ENCODE peak calls at places on chromosome 6, in nine cellular contexts. One of them, this sample, is unnamed.

GRCh38 chr6:149716181-149716580 is 1.7 kb downstream of the LATS1 start:
- DNase-seq in WERI-Rb-1: no peak
- DNase-seq in astrocyte: no peak
- DNase-seq in HTR-8/SVneo: no peak
- DNase-seq in AG08395: no peak
- DNase-seq in LNCaP clone FGC: no peak
- DNase-seq in NCI-H2081: no peak
- DNase-seq in central memory CD4-positive, alpha-beta T cell: no peak
- DNase-seq in C1 segment of cervical spinal cord: no peak
- DNase-seq in this sample: no peak

GRCh38 chr6:116011520-116011919 is 49.2 kb downstream of the FRK start:
- DNase-seq in WERI-Rb-1: no peak
- DNase-seq in astrocyte: no peak
- DNase-seq in HTR-8/SVneo: no peak
- DNase-seq in AG08395: no peak
- DNase-seq in LNCaP clone FGC: no peak
- DNase-seq in NCI-H2081: peak
- DNase-seq in central memory CD4-positive, alpha-beta T cell: no peak
- DNase-seq in C1 segment of cervical spinal cord: no peak
- DNase-seq in this sample: no peak

GRCh38 chr6:90538651-90539050 is 48.2 kb downstream of the MAP3K7 start:
- DNase-seq in WERI-Rb-1: no peak
- DNase-seq in astrocyte: peak
- DNase-seq in HTR-8/SVneo: no peak
- DNase-seq in AG08395: no peak
- DNase-seq in LNCaP clone FGC: no peak
- DNase-seq in NCI-H2081: no peak
- DNase-seq in central memory CD4-positive, alpha-beta T cell: no peak
- DNase-seq in C1 segment of cervical spinal cord: no peak
- DNase-seq in this sample: no peak

GRCh38 chr6:101398716-101399626 is 5.5 kb downstream of the GRIK2 start:
- DNase-seq in WERI-Rb-1: no peak
- DNase-seq in astrocyte: peak
- DNase-seq in HTR-8/SVneo: no peak
- DNase-seq in AG08395: no peak
- DNase-seq in LNCaP clone FGC: no peak
- DNase-seq in NCI-H2081: no peak
- DNase-seq in central memory CD4-positive, alpha-beta T cell: no peak
- DNase-seq in C1 segment of cervical spinal cord: no peak
- DNase-seq in this sample: no peak

GRCh38 chr6:97524846-97525245 is 241.8 kb upstream of the MMS22L start:
- DNase-seq in WERI-Rb-1: no peak
- DNase-seq in astrocyte: no peak
- DNase-seq in HTR-8/SVneo: no peak
- DNase-seq in AG08395: no peak
- DNase-seq in LNCaP clone FGC: no peak
- DNase-seq in NCI-H2081: peak
- DNase-seq in central memory CD4-positive, alpha-beta T cell: no peak
- DNase-seq in C1 segment of cervical spinal cord: no peak
- DNase-seq in this sample: no peak

GRCh38 chr6:144675231-144675861 is 390.2 kb downstream of the UTRN start:
- DNase-seq in WERI-Rb-1: no peak
- DNase-seq in astrocyte: peak
- DNase-seq in HTR-8/SVneo: no peak
- DNase-seq in AG08395: no peak
- DNase-seq in LNCaP clone FGC: peak
- DNase-seq in NCI-H2081: peak
- DNase-seq in central memory CD4-positive, alpha-beta T cell: peak
- DNase-seq in C1 segment of cervical spinal cord: no peak
- DNase-seq in this sample: no peak

GRCh38 chr6:34234667-34235604 is 1.7 kb upstream of the HMGA1 start:
- DNase-seq in WERI-Rb-1: no peak
- DNase-seq in astrocyte: no peak
- DNase-seq in HTR-8/SVneo: no peak
- DNase-seq in AG08395: no peak
- DNase-seq in LNCaP clone FGC: no peak
- DNase-seq in NCI-H2081: no peak
- DNase-seq in central memory CD4-positive, alpha-beta T cell: no peak
- DNase-seq in C1 segment of cervical spinal cord: no peak
- DNase-seq in this sample: no peak

GRCh38 chr6:41451039-41451438 is 95.1 kb upstream of the FOXP4 start:
- DNase-seq in WERI-Rb-1: peak
- DNase-seq in astrocyte: no peak
- DNase-seq in HTR-8/SVneo: no peak
- DNase-seq in AG08395: no peak
- DNase-seq in LNCaP clone FGC: no peak
- DNase-seq in NCI-H2081: no peak
- DNase-seq in central memory CD4-positive, alpha-beta T cell: no peak
- DNase-seq in C1 segment of cervical spinal cord: no peak
- DNase-seq in this sample: no peak

GRCh38 chr6:28488916-28489365 is 26.7 kb downstream of the GPX6 start:
- DNase-seq in WERI-Rb-1: no peak
- DNase-seq in astrocyte: peak
- DNase-seq in HTR-8/SVneo: peak
- DNase-seq in AG08395: peak
- DNase-seq in LNCaP clone FGC: peak
- DNase-seq in NCI-H2081: no peak
- DNase-seq in central memory CD4-positive, alpha-beta T cell: no peak
- DNase-seq in C1 segment of cervical spinal cord: no peak
- DNase-seq in this sample: no peak